ENCODE peak calls at places on chromosome 11, in five cellular contexts. H, L, X, Q and P are unnamed samples.

GRCh38 chr11:73412308-73412707 is 36.1 kb downstream of the RELT start:
- DNase-seq in H (no peak), L (no peak), X (no peak), Q (no peak), P (no peak)

GRCh38 chr11:134957540-134958335 is 545.7 kb upstream of the B3GAT1 start:
- DNase-seq in H (no peak), L (no peak), X (no peak), Q (no peak), P (no peak)

GRCh38 chr11:30586251-30587144 is at the start of gene MPPED2:
- DNase-seq in H (no peak), L (no peak), X (peak; percentile 27), Q (no peak), P (no peak)

GRCh38 chr11:10522276-10522675 is 18.7 kb downstream of the RNF141 start:
- DNase-seq in H (no peak), L (no peak), X (no peak), Q (no peak), P (no peak)

GRCh38 chr11:14232652-14233051 is 126.3 kb downstream of the RRAS2 start:
- DNase-seq in H (no peak), L (no peak), X (no peak), Q (no peak), P (no peak)

GRCh38 chr11:36763187-36763586 is 165.2 kb upstream of the RAG2 start:
- DNase-seq in H (no peak), L (no peak), X (no peak), Q (no peak), P (no peak)

GRCh38 chr11:112248216-112248615 is 12.4 kb downstream of the PLET1 start:
- DNase-seq in H (no peak), L (no peak), X (no peak), Q (no peak), P (no peak)

GRCh38 chr11:115181480-115181879 is 322.7 kb downstream of the CADM1 start:
- DNase-seq in H (no peak), L (no peak), X (no peak), Q (no peak), P (no peak)

GRCh38 chr11:82117339-82117738 is 616.3 kb downstream of the FAM181B start:
- DNase-seq in H (no peak), L (no peak), X (no peak), Q (no peak), P (no peak)

GRCh38 chr11:29435421-29435820 is 581.4 kb downstream of the KCNA4 start:
- DNase-seq in H (no peak), L (no peak), X (no peak), Q (no peak), P (no peak)

GRCh38 chr11:84714316-84714780 is 912.8 kb downstream of the DLG2 start:
- DNase-seq in H (no peak), L (peak; percentile 6), X (peak; percentile 29), Q (peak; percentile 55), P (peak; percentile 14)

GRCh38 chr11:104148074-104148473 is 15.9 kb downstream of the PDGFD start:
- DNase-seq in H (no peak), L (no peak), X (no peak), Q (no peak), P (no peak)

GRCh38 chr11:118604566-118604965 is 2.8 kb upstream of the PHLDB1 start:
- DNase-seq in H (no peak), L (no peak), X (no peak), Q (no peak), P (no peak)

GRCh38 chr11:104531075-104531474 is 367.1 kb upstream of the PDGFD start:
- DNase-seq in H (no peak), L (peak; percentile 19), X (no peak), Q (no peak), P (no peak)

GRCh38 chr11:1598816-1599215 is 722 bp upstream of the KRTAP5-2 start:
- DNase-seq in H (no peak), L (no peak), X (no peak), Q (no peak), P (no peak)

GRCh38 chr11:114912826-114913225 is 234.5 kb downstream of the NXPE2 start:
- DNase-seq in H (no peak), L (no peak), X (no peak), Q (no peak), P (no peak)

GRCh38 chr11:93570759-93571413 is 27.7 kb upstream of the SMCO4 start:
- DNase-seq in H (no peak), L (no peak), X (peak; percentile 15), Q (no peak), P (no peak)

GRCh38 chr11:58070585-58070984 is 39.8 kb downstream of the OR6Q1 start:
- DNase-seq in H (no peak), L (no peak), X (no peak), Q (no peak), P (no peak)

GRCh38 chr11:832529-833113 is at the start of gene CD151:
- DNase-seq in H (no peak), L (no peak), X (no peak), Q (no peak), P (no peak)

GRCh38 chr11:9642894-9643293 is 21.0 kb upstream of the SWAP70 start:
- DNase-seq in H (no peak), L (no peak), X (no peak), Q (no peak), P (no peak)

GRCh38 chr11:104073950-104074349 is 37.5 kb downstream of the DDI1 start:
- DNase-seq in H (no peak), L (no peak), X (no peak), Q (no peak), P (peak; percentile 72)

GRCh38 chr11:21811572-21811971 is 381.3 kb upstream of the ANO5 start:
- DNase-seq in H (no peak), L (no peak), X (no peak), Q (no peak), P (no peak)

GRCh38 chr11:62953811-62954210 is 31.0 kb downstream of the SLC22A6 start:
- DNase-seq in H (no peak), L (no peak), X (no peak), Q (no peak), P (no peak)

DNA sequence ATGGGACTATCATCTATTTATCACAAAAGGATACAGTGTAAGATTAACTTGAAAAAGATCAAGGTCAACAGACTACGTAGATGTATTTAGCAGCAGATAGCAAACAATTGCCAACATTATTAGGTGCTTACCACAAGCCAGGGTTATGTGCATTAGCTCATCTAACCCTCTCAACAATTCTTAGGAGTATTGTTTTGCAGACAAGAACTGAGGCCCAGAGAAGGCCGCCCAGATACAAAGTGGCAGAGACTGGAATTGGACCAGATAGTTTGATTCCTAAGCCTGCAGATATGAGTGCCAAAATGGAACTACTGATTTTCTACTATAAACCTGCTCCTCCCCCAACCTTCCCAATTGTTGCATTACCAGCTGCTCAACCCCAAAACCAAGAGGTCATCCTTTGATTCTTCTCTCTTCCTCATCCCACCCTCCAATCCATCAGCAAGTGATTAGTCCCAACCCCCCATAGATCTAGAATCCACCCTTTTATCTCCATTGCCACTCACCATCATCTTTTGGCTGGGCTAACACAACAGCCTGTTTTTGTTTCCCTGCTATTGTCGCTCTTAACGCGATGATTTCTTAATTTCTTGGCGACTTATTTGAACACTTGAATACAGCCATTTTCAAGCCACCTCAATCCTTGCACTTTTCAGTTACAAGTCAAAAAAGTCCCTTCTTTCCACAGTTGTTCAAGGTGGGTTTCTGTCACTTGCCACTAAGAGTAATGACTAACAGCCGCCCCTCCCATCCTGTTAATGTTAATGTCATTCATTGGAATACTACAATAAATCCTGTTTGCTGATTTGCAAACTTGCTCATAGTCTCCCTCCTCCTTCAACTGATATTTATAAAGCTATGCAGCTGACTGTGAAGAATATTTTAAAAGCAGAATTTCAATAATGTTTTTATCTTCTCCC is 2.7 kb downstream of the TMEM123 start:
- DNase-seq in H (no peak), L (no peak), X (no peak), Q (no peak), P (no peak)
- H3K27ac ChIP-seq in H (peak overlapping the region; percentile 61), L (peak overlapping the region; percentile 80), X (no peak overlapping the region), Q (peak overlapping the region; percentile 96), P (no peak overlapping the region)

DNA sequence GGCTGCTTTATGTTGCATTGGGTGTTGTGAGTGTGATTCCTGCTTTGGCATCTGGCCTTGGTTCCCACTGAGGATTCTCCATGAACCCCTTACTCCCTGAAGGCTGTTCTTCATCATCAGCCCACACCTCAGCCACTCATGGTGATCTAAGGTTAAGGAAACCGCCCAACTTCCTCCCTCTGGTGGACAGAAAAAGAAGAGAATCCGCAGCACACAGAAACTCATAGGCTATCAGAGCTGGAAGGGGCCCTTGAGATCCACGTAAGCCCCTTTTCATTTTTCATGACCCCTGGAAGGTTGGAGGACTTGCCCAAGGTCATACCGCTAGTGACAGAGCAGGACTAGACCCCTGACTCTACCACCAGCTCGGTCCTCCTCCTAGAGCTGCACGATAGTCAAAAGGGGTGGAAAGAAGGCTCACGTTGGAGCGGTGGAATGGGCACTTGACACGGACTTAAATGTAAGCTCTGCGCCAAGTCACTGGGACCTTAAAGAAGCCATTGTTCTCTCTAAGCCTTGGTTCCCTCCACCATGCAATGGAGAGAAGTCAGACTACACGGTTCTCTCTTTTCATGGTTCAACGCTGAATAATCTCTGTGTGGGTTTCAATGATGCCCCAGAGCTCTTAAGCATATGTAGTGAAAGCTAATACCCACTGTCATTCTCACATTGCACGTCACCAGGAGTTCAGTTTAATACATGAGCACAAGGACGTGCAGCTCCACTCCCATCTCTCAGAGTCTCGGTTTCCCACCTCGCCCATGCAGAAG is 83.6 kb upstream of the CRTAM start:
- DNase-seq in H (no peak), L (peak; percentile 60), X (no peak), Q (no peak), P (no peak)
- H3K27ac ChIP-seq in H (no peak overlapping the region), L (no peak overlapping the region), X (no peak overlapping the region), Q (peak overlapping the region; percentile 39), P (no peak overlapping the region)

GRCh38 chr11:12164061-12165014 is 53.9 kb downstream of the MICAL2 start:
- DNase-seq in H (no peak), L (no peak), X (no peak), Q (no peak), P (peak; percentile 95)

GRCh38 chr11:12163181-12163841 is 52.9 kb downstream of the MICAL2 start:
- DNase-seq in H (no peak), L (no peak), X (no peak), Q (no peak), P (no peak)

GRCh38 chr11:12167098-12167999 is 57.0 kb downstream of the MICAL2 start:
- DNase-seq in H (peak; percentile 72), L (no peak), X (no peak), Q (peak; percentile 50), P (peak; percentile 92)

GRCh38 chr11:12166299-12167092 is 56.1 kb downstream of the MICAL2 start:
- DNase-seq in H (no peak), L (no peak), X (no peak), Q (no peak), P (no peak)

GRCh38 chr11:12165237-12165875 is 55.0 kb downstream of the MICAL2 start:
- DNase-seq in H (no peak), L (no peak), X (no peak), Q (no peak), P (no peak)
- H3K27ac ChIP-seq in H (peak overlapping the region; percentile 17), L (no peak overlapping the region), X (peak overlapping the region; percentile 19), Q (no peak overlapping the region), P (peak overlapping the region; percentile 100)

DNA sequence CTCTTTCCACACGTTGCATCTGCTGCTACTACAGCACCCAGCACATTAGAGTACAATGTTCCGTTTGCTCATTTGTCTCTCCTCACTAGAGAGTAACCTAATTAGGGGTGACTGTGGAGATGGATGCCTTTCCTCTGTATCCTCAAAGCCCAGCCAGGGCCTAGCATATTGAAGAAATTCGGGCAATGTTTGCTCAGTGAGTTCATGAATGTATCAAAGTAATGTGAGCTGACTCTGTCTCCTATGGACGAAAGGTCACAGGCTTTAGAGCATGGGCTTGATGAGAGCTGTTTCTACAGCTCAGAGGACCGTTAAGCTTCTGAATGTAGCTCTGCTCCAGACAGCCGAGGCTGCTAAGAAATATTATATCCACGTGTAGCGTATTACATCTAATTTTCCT is 67.5 kb downstream of the C11orf58 start:
- DNase-seq in H (no peak), L (no peak), X (no peak), Q (no peak), P (no peak)
- H3K27ac ChIP-seq in H (no peak overlapping the region), L (no peak overlapping the region), X (no peak overlapping the region), Q (no peak overlapping the region), P (no peak overlapping the region)